ENCODE peak calls at places on chromosomes 11 and 22, in four cellular contexts. S is K562, Q is HepG2, G is H1. A is an unnamed sample.

GRCh38 chr11:61828629-61829407 is 718 bp downstream of the FADS2 start:
- DNase-seq in Q (no peak), S (no peak), G (peak), A (peak)

GRCh38 chr22:34841321-34841901 is 224.5 kb upstream of the ISX start:
- DNase-seq in G (no peak), S (no peak), Q (no peak), A (no peak)

GRCh38 chr11:92226331-92227232 is 2.0 kb downstream of the FAT3 start:
- DNase-seq in S (no peak), G (peak), Q (no peak), A (no peak)

GRCh38 chr22:35883028-35883620 is 145.5 kb downstream of the RBFOX2 start:
- DNase-seq in G (no peak), Q (no peak), S (no peak), A (peak)

GRCh38 chr11:125250316-125250870 is 85.8 kb downstream of the PKNOX2 start:
- DNase-seq in G (no peak), Q (no peak), S (no peak), A (no peak)

GRCh38 chr11:61654397-61654829 is 25.8 kb upstream of the DAGLA start:
- DNase-seq in G (no peak), S (no peak), Q (no peak), A (no peak)

GRCh38 chr11:34495239-34495723 is 18.3 kb downstream of the ELF5 start:
- DNase-seq in Q (no peak), S (no peak), G (no peak), A (no peak)

GRCh38 chr11:102267602-102268001 is 49.7 kb upstream of the BIRC3 start:
- DNase-seq in G (no peak), S (peak), Q (no peak), A (peak)

GRCh38 chr22:48021946-48022345 is 1259.5 kb downstream of the TBC1D22A start:
- DNase-seq in S (no peak), G (no peak), Q (no peak), A (no peak)

GRCh38 chr11:10125522-10126133 is 168.4 kb downstream of the SBF2 start:
- DNase-seq in Q (no peak), S (no peak), G (no peak), A (no peak)

GRCh38 chr11:102138677-102139076 is 28.4 kb downstream of the YAP1 start:
- DNase-seq in G (no peak), S (no peak), Q (no peak), A (no peak)

GRCh38 chr11:55942785-55943392 is 6.7 kb upstream of the OR5I1 start:
- DNase-seq in G (no peak), S (peak), Q (peak), A (peak)

GRCh38 chr11:129998107-129998506 is 4.5 kb downstream of the PRDM10 start:
- DNase-seq in S (no peak), G (no peak), Q (no peak), A (no peak)

GRCh38 chr22:40426671-40427070 is 56.3 kb downstream of the SGSM3 start:
- DNase-seq in G (no peak), S (no peak), Q (no peak), A (peak)

GRCh38 chr11:127074151-127074761 is 73.7 kb upstream of the KIRREL3 start:
- DNase-seq in G (no peak), Q (peak), S (peak), A (no peak)

GRCh38 chr11:93936416-93936815 is 84.7 kb upstream of the HEPHL1 start:
- DNase-seq in G (no peak), S (no peak), Q (no peak), A (no peak)

GRCh38 chr11:87260811-87261210 is 223.1 kb downstream of the TMEM135 start:
- DNase-seq in G (no peak), S (no peak), Q (no peak), A (peak)

GRCh38 chr11:70647188-70648166 is 249.1 kb downstream of the CTTN start:
- DNase-seq in G (peak), Q (no peak), S (no peak), A (no peak)

GRCh38 chr11:124329787-124330478 is 9.9 kb upstream of the OR8D2 start:
- DNase-seq in G (no peak), Q (no peak), S (no peak), A (peak)

GRCh38 chr22:45552580-45553332 is 50.1 kb downstream of the FBLN1 start:
- DNase-seq in S (no peak), G (no peak), Q (no peak), A (no peak)

GRCh38 chr22:37205046-37205445 is 7.2 kb downstream of the SSTR3 start:
- DNase-seq in S (no peak), G (no peak), Q (no peak), A (no peak)

GRCh38 chr22:39571538-39571937 is 985 bp downstream of the CACNA1I start:
- DNase-seq in Q (no peak), S (no peak), G (no peak), A (no peak)

GRCh38 chr11:92329644-92330043 is 105.0 kb downstream of the FAT3 start:
- DNase-seq in S (no peak), G (no peak), Q (no peak), A (no peak)

GRCh38 chr11:71545405-71545966 is 2.7 kb upstream of the KRTAP5-9 start:
- DNase-seq in S (no peak), G (no peak), Q (no peak), A (no peak)

GRCh38 chr11:72471005-72471898 is 36.9 kb upstream of the CLPB start:
- DNase-seq in S (peak), G (peak), Q (peak), A (peak)

GRCh38 chr22:46758867-46759290 is 3.6 kb upstream of the TBC1D22A start:
- DNase-seq in G (peak), Q (peak), S (peak), A (peak)

GRCh38 chr11:117281159-117281558 is 10.0 kb upstream of the BACE1-AS start:
- DNase-seq in Q (no peak), G (no peak), S (no peak), A (peak)

GRCh38 chr11:58762284-58763119 is 30.8 kb upstream of the GLYAT start:
- DNase-seq in S (no peak), G (no peak), Q (peak), A (no peak)

GRCh38 chr11:32437406-32438345 is 2.3 kb upstream of the WT1 start:
- DNase-seq in Q (no peak), G (peak), S (no peak), A (no peak)

GRCh38 chr11:65557280-65558001 is 718 bp downstream of the LTBP3 start:
- DNase-seq in G (no peak), Q (peak), S (peak), A (peak)

GRCh38 chr11:3087821-3088800 is 30.9 kb upstream of the CARS1 start:
- DNase-seq in S (no peak), Q (no peak), G (no peak), A (no peak)

GRCh38 chr11:46895821-46896220 is 22.5 kb downstream of the LRP4 start:
- DNase-seq in G (no peak), Q (no peak), S (no peak), A (no peak)

GRCh38 chr22:49600891-49601431 is 226.7 kb downstream of the BRD1 start:
- DNase-seq in Q (no peak), G (no peak), S (no peak), A (no peak)

GRCh38 chr11:123206671-123207421 is 11.8 kb upstream of the CLMP start:
- DNase-seq in S (no peak), G (no peak), Q (no peak), A (no peak)

GRCh38 chr11:109756951-109757350 is 335.0 kb downstream of the C11orf87 start:
- DNase-seq in Q (no peak), S (no peak), G (no peak), A (no peak)

GRCh38 chr11:118998388-118998717 is 415 bp downstream of the CENATAC start:
- DNase-seq in G (no peak), S (no peak), Q (no peak), A (no peak)

DNA sequence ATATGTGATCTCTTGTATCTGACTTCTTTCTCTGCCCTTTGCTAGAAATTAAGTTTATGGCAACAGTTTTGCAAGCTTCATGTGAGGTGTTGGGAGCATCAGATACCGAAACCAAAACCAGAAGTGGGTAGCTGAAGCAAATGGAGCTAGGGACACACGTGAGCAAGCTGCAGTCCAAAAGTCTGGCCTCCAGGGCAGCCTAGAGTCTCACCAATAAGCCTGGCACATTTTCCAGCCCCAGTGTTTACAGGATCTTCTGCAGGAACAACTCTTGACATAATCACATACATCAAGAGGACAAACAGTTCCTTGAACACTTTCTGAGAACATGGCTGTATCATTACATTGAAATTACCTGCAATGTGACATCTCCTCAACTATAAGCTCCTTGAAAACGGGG is 114.1 kb downstream of the LARGE1 start:
- DNase-seq in G (no peak), Q (no peak), S (no peak), A (no peak)
- TF ChIP-seq POLR2AphosphoS5 in G (no peak), Q (no peak), S (no peak), A (no peak)

GRCh38 chr22:43315687-43316217 is 27.4 kb downstream of the SCUBE1 start:
- DNase-seq in G (no peak), S (no peak), Q (no peak), A (no peak)

GRCh38 chr22:43314611-43315010 is 28.6 kb downstream of the SCUBE1 start:
- DNase-seq in G (no peak), Q (no peak), S (no peak), A (no peak)

GRCh38 chr22:43317252-43317651 is 25.9 kb downstream of the SCUBE1 start:
- DNase-seq in G (no peak), Q (no peak), S (no peak), A (no peak)

GRCh38 chr22:43320943-43321900 is 21.9 kb downstream of the SCUBE1 start:
- DNase-seq in Q (no peak), G (no peak), S (peak), A (no peak)

DNA sequence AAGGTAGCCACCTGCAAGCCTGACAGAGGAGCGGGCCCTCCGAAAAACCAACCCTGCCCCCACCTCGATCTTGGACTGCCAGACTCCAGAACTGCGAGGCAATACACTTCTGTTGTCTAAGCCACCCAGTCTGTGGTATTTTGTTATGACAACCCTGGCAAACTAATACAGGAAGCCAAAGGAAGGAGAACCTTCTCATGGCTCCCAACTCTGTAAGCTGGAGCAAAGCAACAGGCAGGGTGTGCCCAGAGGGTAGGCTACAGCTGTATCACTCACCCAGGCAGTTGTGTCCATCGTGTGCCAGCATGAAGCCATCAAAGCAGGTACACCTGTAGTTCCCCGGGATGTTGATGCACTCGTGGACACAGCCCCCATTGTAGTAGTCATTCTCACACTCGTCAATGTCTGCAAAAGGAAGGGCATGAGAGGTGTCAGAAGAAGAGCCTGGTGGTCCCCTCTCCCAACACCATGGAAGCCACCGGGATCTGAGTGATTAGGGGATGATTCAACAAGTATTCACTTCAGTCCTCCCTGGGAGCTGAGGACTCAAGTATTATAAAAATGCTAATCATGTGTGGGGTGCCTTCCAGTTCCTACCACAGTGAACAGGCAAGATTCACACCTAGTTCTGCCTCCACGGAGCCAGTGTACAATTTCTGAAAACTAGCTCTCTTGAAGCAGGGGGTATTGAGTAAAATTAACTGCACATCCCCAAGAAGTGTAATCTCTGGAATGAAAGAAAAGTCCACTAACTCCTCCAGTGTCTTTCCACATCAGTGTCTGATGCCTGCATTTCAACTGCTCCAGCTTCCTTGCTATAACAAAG is 23.3 kb downstream of the SCUBE1 start:
- DNase-seq in G (no peak), Q (no peak), S (no peak), A (no peak)
- TF ChIP-seq JUN in G (no peak), Q (no peak), S (no peak), A (no peak)

GRCh38 chr11:132184079-132184478 is 813.7 kb downstream of the NTM start:
- DNase-seq in S (no peak), Q (no peak), G (no peak), A (no peak)

GRCh38 chr11:132186193-132186592 is 815.8 kb downstream of the NTM start:
- DNase-seq in G (no peak), S (no peak), Q (no peak), A (no peak)

GRCh38 chr11:132186699-132187098 is 816.3 kb downstream of the NTM start:
- DNase-seq in Q (no peak), S (peak), G (peak), A (no peak)

GRCh38 chr11:132187814-132188213 is 817.4 kb downstream of the NTM start:
- DNase-seq in Q (no peak), G (no peak), S (no peak), A (no peak)

DNA sequence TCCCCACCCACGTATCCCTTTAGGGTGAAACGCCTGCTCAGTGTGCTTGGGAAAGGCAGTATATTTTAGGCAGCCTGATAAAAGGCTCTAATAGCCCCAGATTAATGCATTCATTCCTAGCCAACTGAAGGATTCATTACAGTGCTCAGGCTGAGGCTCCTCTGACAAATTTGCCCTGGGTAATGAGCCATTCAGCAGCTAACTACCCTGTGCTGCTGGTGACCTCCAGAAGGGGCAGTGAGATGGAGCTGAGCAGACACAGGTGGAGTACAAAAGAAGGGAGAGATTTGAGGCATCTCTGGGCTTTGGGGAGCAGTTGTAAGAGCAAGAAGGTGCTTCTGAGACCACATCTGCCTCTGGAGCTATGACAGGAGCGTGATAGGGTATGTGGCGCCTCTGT is 817.0 kb downstream of the NTM start:
- DNase-seq in S (no peak), G (no peak), Q (no peak), A (no peak)
- H3K4me2 ChIP-seq in S (no peak), G (no peak), Q (no peak), A (no peak)

GRCh38 chr11:1219836-1220810 is 2.7 kb upstream of the MUC5B start:
- DNase-seq in S (no peak), G (peak), Q (peak), A (no peak)
- TF ChIP-seq POLR2AphosphoS5 in S (no peak), G (no peak), Q (no peak), A (no peak)

GRCh38 chr22:41752011-41752975 is 48.2 kb upstream of the CCDC134 start:
- DNase-seq in Q (peak), G (no peak), S (no peak), A (no peak)
- TF ChIP-seq JUN in Q (no peak), G (no peak), S (no peak), A (no peak)

GRCh38 chr11:68269414-68270081 is 2.2 kb downstream of the C11orf24 start:
- DNase-seq in Q (peak), G (no peak), S (no peak), A (no peak)
- H3K4me2 ChIP-seq in Q (peak), G (no peak), S (peak), A (no peak)

GRCh38 chr11:43989162-43989961 is 46.9 kb downstream of the C11orf96 start:
- DNase-seq in G (no peak), Q (no peak), S (no peak), A (peak)

GRCh38 chr11:43986881-43987280 is 44.4 kb downstream of the C11orf96 start:
- DNase-seq in S (no peak), Q (no peak), G (no peak), A (no peak)

GRCh38 chr11:43986327-43986726 is 43.9 kb downstream of the C11orf96 start:
- DNase-seq in G (no peak), Q (no peak), S (no peak), A (no peak)

GRCh38 chr11:43988040-43988793 is 45.8 kb downstream of the C11orf96 start:
- DNase-seq in S (peak), G (no peak), Q (no peak), A (no peak)

GRCh38 chr11:43987384-43988039 is 45.1 kb downstream of the C11orf96 start:
- DNase-seq in S (no peak), Q (no peak), G (no peak), A (peak)
- TF ChIP-seq POLR2AphosphoS5 in S (no peak), Q (no peak), G (no peak), A (no peak)

GRCh38 chr11:19073454-19074415 is 13.2 kb upstream of the MRGPRX2 start:
- DNase-seq in S (no peak), G (peak), Q (no peak), A (no peak)

GRCh38 chr11:19077965-19078364 is 17.4 kb upstream of the MRGPRX2 start:
- DNase-seq in S (no peak), G (no peak), Q (no peak), A (peak)

GRCh38 chr11:19079643-19080440 is 19.3 kb upstream of the MRGPRX2 start:
- DNase-seq in G (no peak), Q (no peak), S (no peak), A (peak)

GRCh38 chr11:19075636-19076035 is 15.1 kb upstream of the MRGPRX2 start:
- DNase-seq in Q (no peak), G (no peak), S (no peak), A (no peak)

DNA sequence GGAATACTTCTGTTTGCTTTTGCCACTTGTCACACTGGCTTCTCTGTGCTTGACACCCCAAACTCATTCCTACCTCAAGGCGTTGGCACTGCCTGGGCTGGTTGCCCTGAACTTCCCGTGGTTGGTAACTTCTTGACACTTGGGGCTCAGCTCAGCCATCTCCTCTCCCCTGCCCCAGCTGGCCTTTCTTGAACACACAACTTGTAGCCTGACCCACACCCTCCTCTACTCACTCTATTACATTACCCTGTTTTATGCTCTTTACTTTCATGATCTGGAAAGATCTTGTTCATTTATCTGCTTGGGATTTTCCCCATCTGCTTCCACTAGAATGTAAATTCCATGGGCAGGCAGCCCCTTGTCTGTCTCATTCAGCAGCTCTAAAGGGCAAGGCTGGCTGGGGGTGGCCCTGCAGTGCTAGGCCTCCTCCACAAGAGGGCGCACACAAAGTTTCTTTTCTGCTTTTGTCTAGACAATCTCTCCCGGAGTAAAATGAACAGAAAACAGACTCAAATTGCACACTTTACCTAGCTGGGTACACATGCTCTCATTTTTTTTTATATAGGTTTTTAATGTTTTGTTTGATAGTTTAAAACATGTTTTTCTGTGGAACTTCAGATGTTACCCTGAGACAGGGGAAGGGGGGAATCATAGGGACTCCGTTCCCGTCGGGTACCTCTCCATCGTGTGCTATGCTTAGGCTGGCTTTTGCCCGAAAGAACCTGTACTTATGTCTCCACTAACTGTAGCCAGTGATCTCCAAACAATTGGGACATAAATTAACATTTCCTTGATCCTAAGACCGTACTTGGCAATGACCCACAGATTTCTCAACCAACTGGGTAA is 16.4 kb upstream of the MRGPRX2 start:
- DNase-seq in Q (peak), G (peak), S (peak), A (peak)
- TF ChIP-seq JUN in Q (no peak), G (no peak), S (no peak), A (no peak)